ENCODE peak calls at places on chromosomes 6 and 20, in ten cellular contexts. F is dorsolateral prefrontal cortex, B is HEK293T, P is MM.1S, S is bronchial epithelial cell, Z is islet precursor cell, M is AG08395, O is kidney glomerular epithelial cell, G is mucosa of gallbladder, U is activated gamma-delta T cell treated with Interleukin-2 at 50 U/mL for 16 hours. X is an unnamed sample.

GRCh38 chr6:84498905-84499304 is 265.5 kb downstream of the TBX18 start:
- DNase-seq in F (no peak), S (no peak), P (no peak), U (no peak), G (no peak), B (no peak), O (no peak), M (no peak), Z (no peak), X (no peak)

GRCh38 chr6:499617-500016 is 108.1 kb downstream of the IRF4 start:
- DNase-seq in Z (no peak), G (no peak), S (no peak), O (no peak), B (no peak), P (no peak), U (no peak), F (no peak), M (no peak), X (no peak)

GRCh38 chr20:2946988-2947961 is 74.0 kb downstream of the PTPRA start:
- DNase-seq in U (no peak), B (peak; percentile 65), G (peak; percentile 11), M (no peak), O (no peak), Z (no peak), S (no peak), P (no peak), F (no peak), X (no peak)

GRCh38 chr6:52595000-52595795 is 18.3 kb upstream of the TRAM2 start:
- DNase-seq in B (no peak), F (no peak), G (no peak), Z (peak; percentile 71), O (peak; percentile 100), U (no peak), S (peak; percentile 61), M (peak; percentile 90), P (no peak), X (peak; percentile 81)

GRCh38 chr6:19669206-19669605 is 168.0 kb upstream of the ID4 start:
- DNase-seq in M (peak; percentile 59), Z (no peak), P (no peak), S (no peak), B (no peak), F (no peak), G (no peak), O (no peak), U (no peak), X (peak; percentile 59)

GRCh38 chr20:61699184-61700066 is 366.3 kb downstream of the TAF4 start:
- DNase-seq in Z (peak; percentile 88), O (no peak), P (no peak), M (no peak), G (no peak), B (no peak), S (no peak), U (no peak), F (no peak), X (no peak)

GRCh38 chr20:8527998-8528397 is 395.9 kb downstream of the PLCB1 start:
- DNase-seq in P (peak; percentile 22), Z (no peak), M (no peak), F (no peak), O (no peak), G (no peak), B (no peak), S (peak; percentile 44), U (no peak), X (no peak)

GRCh38 chr6:65979120-65979519 is 272.1 kb upstream of the EYS start:
- DNase-seq in M (peak; percentile 74), U (no peak), G (no peak), S (no peak), P (no peak), B (no peak), F (no peak), O (no peak), Z (peak; percentile 53), X (peak; percentile 30)

GRCh38 chr6:167668754-167669552 is 157.8 kb upstream of the AFDN start:
- DNase-seq in F (no peak), P (no peak), U (no peak), G (no peak), M (no peak), O (no peak), B (no peak), Z (no peak), S (no peak), X (no peak)

GRCh38 chr6:21392177-21392576 is 201.4 kb upstream of the SOX4 start:
- DNase-seq in G (no peak), S (no peak), P (no peak), O (no peak), U (no peak), Z (no peak), F (no peak), B (no peak), M (no peak), X (no peak)

GRCh38 chr6:170135821-170136471 is 154.9 kb downstream of the DLL1 start:
- DNase-seq in S (no peak), U (no peak), G (no peak), M (no peak), F (no peak), O (no peak), Z (peak; percentile 42), P (no peak), B (no peak), X (no peak)

GRCh38 chr20:21104466-21104761 is 1.7 kb downstream of the LINC00237 start:
- DNase-seq in O (no peak), S (no peak), P (no peak), M (no peak), B (no peak), G (no peak), U (no peak), Z (no peak), F (no peak), X (no peak)

GRCh38 chr20:47789081-47789998 is 4.1 kb upstream of the SULF2 start:
- DNase-seq in U (no peak), P (no peak), B (no peak), M (no peak), Z (no peak), F (no peak), S (no peak), O (no peak), G (no peak), X (no peak)

GRCh38 chr6:7846971-7847818 is 63.4 kb downstream of the TXNDC5 start:
- DNase-seq in B (no peak), M (peak; percentile 31), P (no peak), O (no peak), Z (no peak), U (no peak), G (no peak), S (peak; percentile 17), F (no peak), X (peak; percentile 55)

GRCh38 chr6:136341367-136341766 is 51.7 kb upstream of the BCLAF1 start:
- DNase-seq in U (no peak), O (no peak), S (no peak), B (no peak), P (no peak), F (no peak), Z (no peak), M (no peak), G (no peak), X (no peak)

GRCh38 chr6:149963212-149963461 is 606 bp upstream of the ULBP1 start:
- DNase-seq in G (no peak), B (peak; percentile 33), P (no peak), F (no peak), S (peak; percentile 20), M (peak; percentile 62), O (peak; percentile 76), U (no peak), Z (peak; percentile 88), X (peak; percentile 72)

GRCh38 chr6:133129556-133129955 is 111.6 kb upstream of the EYA4 start:
- DNase-seq in U (no peak), F (no peak), S (peak; percentile 25), P (no peak), O (peak; percentile 2), Z (no peak), M (no peak), G (no peak), B (no peak), X (no peak)

GRCh38 chr20:50992336-50992732 is 30.6 kb downstream of the KCNG1 start:
- DNase-seq in Z (peak; percentile 74), P (no peak), G (no peak), S (peak; percentile 88), U (no peak), B (no peak), O (no peak), M (no peak), F (no peak), X (no peak)

GRCh38 chr20:18971574-18971973 is 158.0 kb downstream of the SCP2D1 start:
- DNase-seq in U (no peak), G (no peak), Z (no peak), S (peak; percentile 65), O (no peak), P (no peak), F (no peak), B (no peak), M (no peak), X (no peak)

GRCh38 chr20:3330046-3330741 is 77.3 kb downstream of the DNAAF9 start:
- DNase-seq in M (peak; percentile 58), G (no peak), B (no peak), S (no peak), O (no peak), Z (no peak), P (no peak), F (no peak), U (no peak), X (peak; percentile 76)

GRCh38 chr6:5302995-5303622 is 41.8 kb downstream of the FARS2 start:
- DNase-seq in B (peak; percentile 52), M (no peak), U (peak; percentile 48), Z (peak; percentile 86), G (peak; percentile 65), P (peak; percentile 80), O (peak; percentile 58), F (no peak), S (peak; percentile 56), X (peak; percentile 17)

GRCh38 chr6:145028144-145028818 is 707.0 kb downstream of the EPM2A start:
- DNase-seq in P (peak; percentile 38), B (peak; percentile 34), M (peak; percentile 55), U (no peak), G (peak; percentile 37), F (no peak), O (peak; percentile 62), S (peak; percentile 67), Z (no peak), X (peak; percentile 55)

GRCh38 chr6:109239192-109239917 is 142.9 kb downstream of the CD164 start:
- DNase-seq in G (no peak), B (no peak), O (no peak), U (no peak), P (no peak), Z (no peak), F (no peak), M (no peak), S (no peak), X (peak; percentile 29)

GRCh38 chr20:57005146-57005933 is 261.1 kb downstream of the BMP7 start:
- DNase-seq in O (no peak), M (no peak), G (no peak), B (no peak), S (no peak), U (no peak), F (no peak), Z (peak; percentile 88), P (no peak), X (no peak)